ENCODE peak calls at places on chromosomes 1 and 21, in four cellular contexts. Q is GM12878, S is K562, M is SK-N-SH. C is an unnamed sample.

GRCh38 chr1:22787636-22788035 is 77.0 kb downstream of the EPHB2 start:
- DNase-seq in Q (no peak), M (no peak), S (no peak), C (no peak)

GRCh38 chr1:152141971-152142584 is 16.9 kb downstream of the RPTN start:
- DNase-seq in M (peak), S (peak), Q (no peak), C (peak)

GRCh38 chr1:51850420-51851297 is 27.9 kb downstream of the NRDC start:
- DNase-seq in S (no peak), M (peak), Q (no peak), C (no peak)

GRCh38 chr1:151405167-151405951 is 6.0 kb downstream of the PSMB4 start:
- DNase-seq in Q (no peak), S (no peak), M (no peak), C (no peak)

GRCh38 chr1:47701741-47702515 is 264.1 kb downstream of the FOXD2 start:
- DNase-seq in M (no peak), S (no peak), Q (no peak), C (no peak)

GRCh38 chr1:43898981-43899380 is 34.6 kb upstream of the ARTN start:
- DNase-seq in Q (no peak), S (no peak), M (no peak), C (no peak)

GRCh38 chr1:204274441-204274840 is 60.7 kb upstream of the GOLT1A start:
- DNase-seq in Q (no peak), M (no peak), S (no peak), C (no peak)

GRCh38 chr1:186838380-186839076 is 9.8 kb downstream of the PLA2G4A start:
- DNase-seq in M (no peak), S (no peak), Q (no peak), C (no peak)

GRCh38 chr1:94000531-94001282 is 91.5 kb upstream of the GCLM start:
- DNase-seq in Q (no peak), M (no peak), S (peak), C (no peak)

GRCh38 chr1:21523297-21523813 is 14.1 kb downstream of the ALPL start:
- DNase-seq in Q (no peak), S (no peak), M (no peak), C (no peak)

GRCh38 chr1:20047058-20047457 is 22.9 kb upstream of the PLA2G5 start:
- DNase-seq in S (no peak), M (no peak), Q (no peak), C (no peak)

GRCh38 chr1:203390298-203390697 is 39.4 kb upstream of the FMOD start:
- DNase-seq in M (no peak), S (no peak), Q (no peak), C (no peak)

GRCh38 chr1:147618077-147618569 is 52.2 kb downstream of the ACP6 start:
- DNase-seq in Q (no peak), S (no peak), M (no peak), C (no peak)

GRCh38 chr1:205348559-205349477 is 7.9 kb downstream of the KLHDC8A start:
- DNase-seq in M (no peak), S (no peak), Q (no peak), C (no peak)

GRCh38 chr21:20997308-20997632 is 939 bp upstream of the NCAM2 start:
- DNase-seq in Q (no peak), M (peak), S (no peak), C (peak)

GRCh38 chr1:200969726-200970521 is 53.6 kb downstream of the KIF21B start:
- DNase-seq in S (no peak), M (no peak), Q (peak), C (no peak)

GRCh38 chr1:114510235-114511047 is 562 bp downstream of the TRIM33 start:
- DNase-seq in Q (no peak), M (peak), S (peak), C (peak)

GRCh38 chr1:85137660-85138059 is 63.2 kb downstream of the SYDE2 start:
- DNase-seq in Q (no peak), S (no peak), M (no peak), C (no peak)

GRCh38 chr1:33425900-33426299 is 5.0 kb downstream of the PHC2 start:
- DNase-seq in S (no peak), Q (peak), M (no peak), C (no peak)

GRCh38 chr1:212587304-212588136 is 21.0 kb upstream of the ATF3 start:
- DNase-seq in M (no peak), Q (no peak), S (no peak), C (no peak)

GRCh38 chr1:111604931-111605330 is 14.7 kb upstream of the RAP1A start:
- DNase-seq in Q (no peak), M (no peak), S (no peak), C (no peak)

GRCh38 chr1:115041654-115042053 is 12.0 kb downstream of the TSHB start:
- DNase-seq in M (no peak), Q (no peak), S (no peak), C (no peak)

GRCh38 chr1:6359568-6360496 is 33.7 kb downstream of the ACOT7 start:
- DNase-seq in Q (peak), S (peak), M (peak), C (peak)

GRCh38 chr1:227895828-227896685 is 51.7 kb downstream of the WNT9A start:
- DNase-seq in S (no peak), M (no peak), Q (no peak), C (peak)

GRCh38 chr1:87682565-87682964 is 353.9 kb downstream of the LMO4 start:
- DNase-seq in S (no peak), M (no peak), Q (no peak), C (peak)

GRCh38 chr1:224406216-224406615 is 28.4 kb downstream of the WDR26 start:
- DNase-seq in S (no peak), Q (no peak), M (no peak), C (no peak)

GRCh38 chr21:29416268-29416667 is 117.5 kb downstream of the BACH1 start:
- DNase-seq in S (no peak), M (no peak), Q (no peak), C (no peak)

GRCh38 chr21:41725421-41726021 is 41.3 kb downstream of the RIPK4 start:
- DNase-seq in S (no peak), Q (no peak), M (no peak), C (no peak)

GRCh38 chr1:109528296-109528695 is 11.4 kb upstream of the GPR61 start:
- DNase-seq in S (no peak), Q (no peak), M (no peak), C (no peak)

GRCh38 chr1:87141556-87141955 is 187.1 kb upstream of the LMO4 start:
- DNase-seq in S (no peak), Q (no peak), M (no peak), C (no peak)

GRCh38 chr1:160095382-160096105 is 2.9 kb downstream of the IGSF8 start:
- DNase-seq in S (no peak), Q (no peak), M (no peak), C (peak)

GRCh38 chr1:50977575-50978143 is 7.6 kb downstream of the CDKN2C start:
- DNase-seq in M (peak), Q (no peak), S (peak), C (peak)

GRCh38 chr1:148010527-148010926 is 82.3 kb downstream of the GPR89B start:
- DNase-seq in Q (no peak), M (peak), S (no peak), C (no peak)

GRCh38 chr1:23591460-23592208 is 32.3 kb upstream of the ID3 start:
- DNase-seq in M (no peak), Q (no peak), S (no peak), C (no peak)

GRCh38 chr1:227622739-227623475 is 59.6 kb downstream of the ZNF678 start:
- DNase-seq in Q (no peak), M (no peak), S (no peak), C (no peak)

GRCh38 chr1:15381805-15382204 is 27.9 kb upstream of the EFHD2 start:
- DNase-seq in S (no peak), Q (no peak), M (peak), C (no peak)
- TF ChIP-seq USF2 in S (no peak), Q (no peak), M (no peak), C (no peak)

GRCh38 chr1:119613769-119614358 is 34.2 kb downstream of the ZNF697 start:
- DNase-seq in Q (peak), S (peak), M (peak), C (peak)
- TF ChIP-seq USF1 in Q (no peak), S (no peak), M (no peak), C (no peak)

GRCh38 chr1:56331207-56331891 is 248.0 kb downstream of the PLPP3 start:
- DNase-seq in Q (no peak), S (no peak), M (no peak), C (no peak)

GRCh38 chr1:56333461-56333860 is 245.9 kb downstream of the PLPP3 start:
- DNase-seq in S (no peak), M (no peak), Q (no peak), C (no peak)

GRCh38 chr1:56334027-56334426 is 245.3 kb downstream of the PLPP3 start:
- DNase-seq in S (no peak), M (no peak), Q (no peak), C (no peak)

GRCh38 chr1:56330400-56331026 is 248.8 kb downstream of the PLPP3 start:
- DNase-seq in Q (peak), M (no peak), S (no peak), C (no peak)

GRCh38 chr1:56331892-56332567 is 247.3 kb downstream of the PLPP3 start:
- DNase-seq in S (no peak), Q (peak), M (no peak), C (no peak)
- TF ChIP-seq USF2 in S (no peak), Q (no peak), M (no peak), C (no peak)

GRCh38 chr1:168789501-168789900 is 60.5 kb upstream of the DPT start:
- DNase-seq in Q (no peak), M (no peak), S (no peak), C (no peak)

GRCh38 chr1:168792142-168792541 is 63.1 kb upstream of the DPT start:
- DNase-seq in M (no peak), Q (peak), S (no peak), C (no peak)

GRCh38 chr1:168788262-168788661 is 59.3 kb upstream of the DPT start:
- DNase-seq in M (no peak), Q (no peak), S (no peak), C (no peak)

DNA sequence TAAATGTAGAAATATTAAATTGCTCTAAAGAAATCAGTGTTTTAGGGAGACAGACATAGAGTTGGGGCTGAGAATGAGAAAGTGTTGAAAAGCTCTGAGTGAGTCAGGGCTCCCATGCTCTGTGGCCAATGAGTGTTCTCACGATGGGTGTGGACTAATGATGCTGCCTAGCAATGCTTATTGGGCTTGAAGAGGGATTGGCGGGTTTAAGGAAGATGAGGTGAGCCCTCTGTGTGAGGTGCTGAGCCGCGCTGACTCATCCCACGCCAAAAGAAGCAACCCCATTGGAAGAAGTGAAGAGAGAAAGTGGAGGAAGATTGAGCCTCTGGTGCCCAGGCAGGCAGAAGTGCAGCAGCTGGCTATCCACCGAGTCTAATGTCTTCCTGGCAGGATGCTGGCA is 65.1 kb upstream of the DPT start:
- DNase-seq in S (no peak), Q (no peak), M (no peak), C (no peak)
- TF ChIP-seq USF1 in S (no peak), Q (no peak), M (no peak), C (no peak)

DNA sequence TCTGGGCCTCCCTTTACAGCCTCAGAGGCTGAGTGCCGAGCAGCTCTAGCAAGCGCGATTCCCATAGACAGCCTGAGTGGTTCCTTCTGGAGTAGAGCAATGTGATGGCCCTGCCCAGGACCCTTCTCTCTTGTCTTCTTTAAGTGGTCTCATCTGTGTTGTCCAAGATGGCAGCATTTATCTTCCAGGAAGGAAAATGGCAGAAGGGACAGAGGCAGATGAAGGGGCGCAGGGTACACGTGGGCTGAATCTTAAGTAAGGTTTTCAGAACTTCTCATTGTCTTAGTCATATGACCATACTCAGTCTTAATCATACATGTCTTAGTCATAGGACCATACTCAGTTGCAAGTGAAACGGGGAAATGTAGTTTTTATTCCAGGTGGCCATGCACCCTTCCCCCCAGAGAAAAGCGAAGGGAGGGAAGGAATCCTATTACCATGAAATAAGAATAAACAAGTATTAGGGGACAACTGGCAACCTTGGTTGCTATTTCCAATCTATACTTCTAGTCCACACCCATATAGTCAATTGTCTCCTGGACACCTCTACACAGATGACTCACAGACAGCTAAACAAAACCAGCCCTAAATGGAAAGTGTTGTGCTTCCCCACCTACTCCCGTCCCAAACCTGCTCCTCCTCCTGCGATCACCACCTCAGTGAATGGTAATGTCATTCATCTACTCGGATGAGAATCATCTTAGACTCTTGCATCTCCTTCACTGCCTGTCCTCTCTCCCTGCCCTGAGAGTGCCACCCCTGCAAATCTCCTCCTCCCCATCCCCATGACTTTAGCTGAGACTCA is 13.3 kb downstream of the OVAAL start:
- DNase-seq in M (no peak), Q (no peak), S (peak), C (no peak)
- TF ChIP-seq USF2 in M (no peak), Q (no peak), S (no peak), C (no peak)

GRCh38 chr1:176770066-176770465 is 307.1 kb downstream of the PAPPA2 start:
- DNase-seq in S (no peak), M (no peak), Q (no peak), C (no peak)
- TF ChIP-seq USF1 in S (no peak), M (no peak), Q (no peak), C (no peak)

C was measured in WTC11.